ENCODE peak calls at places on chromosomes 11 and 22, in ten cellular contexts. P is EL; G is stimulated activated CD8-positive, alpha-beta memory T cell treated with anti-CD3 and anti-CD28 coated beads, Interleukin-15, amount 100 ng/mL, for 4 hours; A is stromal cell of bone marrow; E is stimulated activated CD4-positive, alpha-beta T cell treated with anti-CD3 and anti-CD28 coated beads, Interleukin-1b, Interleukin-23, amount 100 ng/mL, for 24 hours; M is activated T-cell treated with anti-CD3 and anti-CD28 coated beads, Interleukin-2, amount 50 U/mL, for 72 hours; L is renal cortical epithelial cell; T is RPMI8226; N is non-pigmented ciliary epithelial cell; X is choroid plexus epithelial cell. C is an unnamed sample.

GRCh38 chr22:40635008-40635939 is 1.2 kb downstream of the MRTFA start:
- DNase-seq in G (no peak), N (no peak), L (no peak), E (no peak), P (peak; percentile 42), X (peak; percentile 48), A (no peak), T (no peak), M (no peak), C (no peak)

GRCh38 chr11:76135491-76135890 is 70.8 kb downstream of the WNT11 start:
- DNase-seq in M (no peak), A (no peak), T (no peak), N (no peak), L (no peak), X (peak; percentile 31), G (no peak), P (no peak), E (no peak), C (no peak)

GRCh38 chr11:70367071-70367470 is 31.3 kb upstream of the CTTN start:
- DNase-seq in A (no peak), T (no peak), L (no peak), P (peak; percentile 41), M (no peak), X (peak; percentile 79), N (no peak), G (no peak), E (no peak), C (no peak)

GRCh38 chr11:47468598-47469214 is 19.8 kb upstream of the RAPSN start:
- DNase-seq in A (no peak), G (no peak), T (no peak), L (no peak), N (no peak), P (no peak), M (no peak), X (peak; percentile 48), E (no peak), C (no peak)

GRCh38 chr11:10351768-10352641 is 47.1 kb downstream of the ADM start:
- DNase-seq in A (peak; percentile 60), E (no peak), X (peak; percentile 92), P (peak; percentile 86), G (no peak), N (peak; percentile 78), T (no peak), M (no peak), L (peak; percentile 88), C (no peak)

GRCh38 chr22:38861927-38862326 is 10.1 kb downstream of the CBX6 start:
- DNase-seq in P (no peak), M (no peak), N (no peak), L (no peak), T (no peak), G (no peak), X (no peak), A (no peak), E (no peak), C (no peak)

GRCh38 chr11:115334932-115335788 is 169.1 kb downstream of the CADM1 start:
- DNase-seq in N (peak; percentile 6), P (peak; percentile 4), G (no peak), T (peak; percentile 35), M (no peak), A (no peak), L (peak; percentile 36), E (no peak), X (peak; percentile 55), C (peak; percentile 16)

GRCh38 chr11:114135737-114136151 is 76.2 kb downstream of the ZBTB16 start:
- DNase-seq in G (no peak), M (no peak), L (peak; percentile 80), X (peak; percentile 80), E (no peak), T (no peak), A (no peak), N (no peak), P (peak; percentile 46), C (peak; percentile 73)

GRCh38 chr22:17890245-17890671 is 116.0 kb upstream of the BID start:
- DNase-seq in E (no peak), N (no peak), M (no peak), X (no peak), G (no peak), A (no peak), L (peak; percentile 61), T (no peak), P (no peak), C (no peak)

GRCh38 chr11:75223954-75224643 is 16.5 kb upstream of the TPBGL start:
- DNase-seq in X (no peak), N (no peak), L (no peak), T (peak; percentile 61), P (peak; percentile 12), G (no peak), A (no peak), M (no peak), E (no peak), C (no peak)

GRCh38 chr11:120061761-120062560 is 76.0 kb downstream of the TRIM29 start:
- DNase-seq in P (no peak), M (no peak), T (no peak), L (no peak), A (no peak), N (no peak), X (peak; percentile 8), G (no peak), E (no peak), C (no peak)

GRCh38 chr22:47343611-47344010 is 581.2 kb downstream of the TBC1D22A start:
- DNase-seq in E (no peak), L (no peak), A (no peak), M (no peak), P (no peak), G (no peak), X (no peak), T (no peak), N (no peak), C (no peak)

GRCh38 chr11:8095356-8095755 is 14.3 kb downstream of the TUB start:
- DNase-seq in N (no peak), T (no peak), E (no peak), G (no peak), M (no peak), A (no peak), X (no peak), P (no peak), L (no peak), C (no peak)

GRCh38 chr22:33007485-33007884 is 50.7 kb downstream of the SYN3 start:
- DNase-seq in E (no peak), A (no peak), N (no peak), G (no peak), P (no peak), X (no peak), M (no peak), T (no peak), L (no peak), C (no peak)

GRCh38 chr11:119134389-119134978 is 13.1 kb downstream of the HINFP start:
- DNase-seq in E (no peak), M (no peak), L (no peak), A (no peak), G (no peak), X (peak; percentile 30), P (no peak), N (no peak), T (no peak), C (no peak)

GRCh38 chr22:41523464-41524221 is 20.6 kb downstream of the POLR3H start:
- DNase-seq in T (no peak), P (peak; percentile 67), L (no peak), N (peak; percentile 40), X (peak; percentile 87), E (no peak), M (no peak), A (peak; percentile 68), G (no peak), C (no peak)

GRCh38 chr11:13947379-13947778 is 15.1 kb upstream of the SPON1 start:
- DNase-seq in M (no peak), P (no peak), L (no peak), T (no peak), E (no peak), N (no peak), X (no peak), A (no peak), G (no peak), C (no peak)

GRCh38 chr11:100785148-100785983 is 98.3 kb downstream of the ARHGAP42 start:
- DNase-seq in A (no peak), T (no peak), M (no peak), G (no peak), E (no peak), L (peak; percentile 42), X (no peak), P (no peak), N (no peak), C (no peak)

GRCh38 chr11:2770556-2771301 is 70.9 kb upstream of the KCNQ1OT1 start:
- DNase-seq in M (no peak), N (no peak), A (no peak), L (no peak), X (no peak), P (no peak), G (no peak), E (no peak), T (no peak), C (no peak)

GRCh38 chr11:83610996-83611395 is 324.8 kb upstream of the CCDC90B start:
- DNase-seq in M (no peak), L (no peak), X (no peak), E (no peak), N (no peak), P (no peak), A (no peak), G (no peak), T (no peak), C (no peak)

GRCh38 chr22:27329471-27329870 is 472.1 kb downstream of the MN1 start:
- DNase-seq in T (peak; percentile 27), E (no peak), N (no peak), G (no peak), P (no peak), A (no peak), L (no peak), M (no peak), X (no peak), C (no peak)

GRCh38 chr11:77361184-77361583 is 59.7 kb upstream of the GDPD4 start:
- DNase-seq in N (peak; percentile 45), T (no peak), L (peak; percentile 84), P (peak; percentile 85), A (no peak), G (no peak), E (no peak), M (no peak), X (peak; percentile 68), C (no peak)

GRCh38 chr11:79100093-79100704 is 340.6 kb downstream of the TENM4 start:
- DNase-seq in E (no peak), X (peak; percentile 80), L (no peak), N (no peak), M (peak; percentile 27), G (no peak), A (peak; percentile 38), P (peak; percentile 59), T (peak; percentile 77), C (peak; percentile 56)

GRCh38 chr11:65555693-65556231 is 2.4 kb downstream of the LTBP3 start:
- DNase-seq in G (no peak), T (peak; percentile 65), M (peak; percentile 46), X (peak; percentile 68), L (peak; percentile 87), P (peak; percentile 95), A (peak; percentile 87), E (no peak), N (no peak), C (no peak)

GRCh38 chr11:2746401-2747230 is 46.8 kb upstream of the KCNQ1OT1 start:
- DNase-seq in N (no peak), A (no peak), L (peak; percentile 41), X (no peak), E (no peak), P (no peak), G (no peak), M (no peak), T (no peak), C (no peak)

GRCh38 chr11:1059759-1060158 is 14.9 kb upstream of the MUC2 start:
- DNase-seq in G (no peak), M (no peak), T (no peak), A (no peak), X (no peak), E (no peak), L (no peak), N (no peak), P (no peak), C (no peak)

GRCh38 chr11:108865411-108865810 is 200.5 kb downstream of the DDX10 start:
- DNase-seq in E (no peak), A (no peak), G (no peak), M (no peak), L (no peak), T (no peak), P (no peak), X (no peak), N (no peak), C (no peak)

GRCh38 chr11:250740-251299 is 14.0 kb downstream of the PSMD13 start:
- DNase-seq in T (peak; percentile 41), N (no peak), X (peak; percentile 78), G (peak; percentile 64), A (no peak), M (peak; percentile 76), L (peak; percentile 36), P (peak; percentile 46), E (peak; percentile 54), C (peak; percentile 80)

C was measured in KBM-7.